ENCODE peak calls at places on chromosomes 7 and 10, in five cellular contexts. J, G, V, R and N are unnamed samples.

GRCh38 chr7:159095979-159096411 is 48.7 kb downstream of the VIPR2 start:
- DNase-seq in J (no peak), R (no peak), V (no peak), G (no peak), N (no peak)

GRCh38 chr7:31373337-31374289 is 33.1 kb upstream of the NEUROD6 start:
- DNase-seq in R (no peak), G (no peak), V (no peak), J (peak), N (no peak)

GRCh38 chr10:8060010-8060703 is 5.7 kb downstream of the GATA3 start:
- DNase-seq in G (peak), R (no peak), J (peak), V (no peak), N (no peak)

GRCh38 chr7:147584771-147585193 is 1005.8 kb upstream of the C7orf33 start:
- DNase-seq in V (no peak), J (no peak), R (no peak), G (no peak), N (no peak)

GRCh38 chr10:106424076-106424475 is 740.4 kb downstream of the SORCS1 start:
- DNase-seq in R (no peak), V (no peak), G (no peak), J (no peak), N (no peak)

GRCh38 chr10:73263948-73264347 is 11.5 kb upstream of the MRPS16 start:
- DNase-seq in V (no peak), J (peak), G (no peak), R (no peak), N (no peak)

GRCh38 chr10:42475168-42476098 is 162.9 kb downstream of the ZNF33B start:
- DNase-seq in V (no peak), J (no peak), R (no peak), G (no peak), N (peak)

GRCh38 chr10:96643920-96644319 is 57.1 kb upstream of the TM9SF3 start:
- DNase-seq in V (no peak), J (no peak), G (no peak), R (no peak), N (no peak)

GRCh38 chr10:74706966-74707365 is 119.4 kb upstream of the KAT6B start:
- DNase-seq in G (no peak), J (no peak), R (no peak), V (no peak), N (no peak)

GRCh38 chr7:10122573-10123100 is 851.0 kb upstream of the PHF14 start:
- DNase-seq in G (no peak), J (no peak), V (peak), R (no peak), N (peak)

GRCh38 chr7:80826520-80827237 is 92.2 kb downstream of the SEMA3C start:
- DNase-seq in R (no peak), G (no peak), J (no peak), V (no peak), N (no peak)

GRCh38 chr7:26348987-26349809 is 57.5 kb downstream of the SNX10 start:
- DNase-seq in J (no peak), G (no peak), V (no peak), R (no peak), N (no peak)

GRCh38 chr10:13184726-13185514 is 23.6 kb downstream of the MCM10 start:
- DNase-seq in J (no peak), V (no peak), R (no peak), G (no peak), N (no peak)

GRCh38 chr10:47134166-47134565 is 165.8 kb upstream of the GDF10 start:
- DNase-seq in V (no peak), R (no peak), J (no peak), G (no peak), N (no peak)

GRCh38 chr7:91265693-91266066 is 1.4 kb downstream of the FZD1 start:
- DNase-seq in G (no peak), J (no peak), V (no peak), R (no peak), N (no peak)

GRCh38 chr7:28473567-28474266 is 61.4 kb downstream of the CREB5 start:
- DNase-seq in V (no peak), R (no peak), J (no peak), G (no peak), N (peak)

GRCh38 chr10:33216661-33217427 is 117.6 kb downstream of the NRP1 start:
- DNase-seq in R (no peak), V (no peak), J (no peak), G (no peak), N (no peak)

GRCh38 chr10:131692176-131692575 is 208.6 kb upstream of the PPP2R2D start:
- DNase-seq in V (no peak), R (no peak), J (no peak), G (no peak), N (no peak)

GRCh38 chr7:98624846-98625420 is 7.8 kb downstream of the NPTX2 start:
- DNase-seq in V (no peak), J (no peak), R (no peak), G (no peak), N (no peak)

GRCh38 chr7:94478648-94479214 is 30.9 kb upstream of the CASD1 start:
- DNase-seq in R (no peak), J (no peak), G (no peak), V (no peak), N (no peak)